ENCODE peak calls at places on chromosomes 1 and 21, in ten cellular contexts. S, Y, Q, D, B, A, N, X, C and H are unnamed samples.

GRCh38 chr1:212432706-212433576 is at the start of gene NENF:
- DNase-seq in S (peak; percentile 87), Y (peak; percentile 90), Q (peak; percentile 80), D (peak; percentile 89), B (peak; percentile 35), A (peak; percentile 93), N (peak; percentile 59), X (peak; percentile 10), C (peak; percentile 85), H (no peak)

GRCh38 chr1:209839875-209840491 is 12.2 kb downstream of the UTP25 start:
- DNase-seq in S (peak; percentile 94), Y (no peak), Q (peak; percentile 77), D (peak; percentile 60), B (peak; percentile 95), A (no peak), N (no peak), X (peak; percentile 90), C (peak; percentile 92), H (no peak)

GRCh38 chr21:15005391-15005790 is 59.4 kb downstream of the NRIP1 start:
- DNase-seq in S (no peak), Y (no peak), Q (no peak), D (no peak), B (no peak), A (peak; percentile 26), N (peak; percentile 25), X (no peak), C (no peak), H (no peak)

GRCh38 chr1:116501041-116501869 is 69.6 kb downstream of the CD58 start:
- DNase-seq in S (no peak), Y (no peak), Q (no peak), D (no peak), B (no peak), A (no peak), N (no peak), X (no peak), C (no peak), H (no peak)

GRCh38 chr1:182120411-182121258 is 59.1 kb upstream of the ZNF648 start:
- DNase-seq in S (peak; percentile 43), Y (no peak), Q (peak; percentile 83), D (no peak), B (peak; percentile 71), A (no peak), N (no peak), X (peak; percentile 57), C (peak; percentile 14), H (no peak)

GRCh38 chr1:95183952-95184351 is 50.1 kb upstream of the RWDD3 start:
- DNase-seq in S (peak; percentile 6), Y (no peak), Q (no peak), D (no peak), B (no peak), A (no peak), N (no peak), X (no peak), C (peak; percentile 6), H (no peak)

GRCh38 chr1:8061210-8061609 is 35.1 kb upstream of the ERRFI1 start:
- DNase-seq in S (peak; percentile 93), Y (no peak), Q (peak; percentile 97), D (peak; percentile 61), B (peak; percentile 91), A (no peak), N (no peak), X (peak; percentile 88), C (peak; percentile 94), H (no peak)

GRCh38 chr1:223846668-223847007 is 891 bp upstream of the TP53BP2 start:
- DNase-seq in S (peak; percentile 48), Y (no peak), Q (peak; percentile 42), D (no peak), B (no peak), A (peak; percentile 43), N (peak; percentile 19), X (no peak), C (peak; percentile 38), H (no peak)

GRCh38 chr1:48039088-48040049 is 42.2 kb upstream of the TRABD2B start:
- DNase-seq in S (peak; percentile 63), Y (no peak), Q (no peak), D (no peak), B (peak; percentile 70), A (no peak), N (no peak), X (no peak), C (peak; percentile 49), H (no peak)

GRCh38 chr1:20248954-20249612 is 41.6 kb upstream of the VWA5B1 start:
- DNase-seq in S (no peak), Y (no peak), Q (no peak), D (no peak), B (no peak), A (no peak), N (no peak), X (no peak), C (no peak), H (no peak)

GRCh38 chr1:213687802-213688201 is 300.0 kb upstream of the PROX1 start:
- DNase-seq in S (no peak), Y (no peak), Q (no peak), D (no peak), B (no peak), A (no peak), N (no peak), X (no peak), C (no peak), H (no peak)

GRCh38 chr1:209428241-209428921 is 155.1 kb upstream of the CAMK1G start:
- DNase-seq in S (no peak), Y (no peak), Q (no peak), D (peak; percentile 89), B (no peak), A (peak; percentile 82), N (no peak), X (peak; percentile 95), C (no peak), H (no peak)

GRCh38 chr1:210908257-210908656 is 225.7 kb downstream of the KCNH1 start:
- DNase-seq in S (no peak), Y (no peak), Q (no peak), D (no peak), B (no peak), A (no peak), N (no peak), X (no peak), C (no peak), H (no peak)

GRCh38 chr1:30520461-30520860 is 202.9 kb downstream of the MATN1 start:
- DNase-seq in S (no peak), Y (no peak), Q (no peak), D (no peak), B (no peak), A (no peak), N (no peak), X (no peak), C (no peak), H (no peak)

GRCh38 chr1:30523055-30524020 is 200.0 kb downstream of the MATN1 start:
- DNase-seq in S (peak; percentile 43), Y (peak; percentile 79), Q (peak; percentile 28), D (no peak), B (peak; percentile 89), A (no peak), N (no peak), X (peak; percentile 95), C (peak; percentile 37), H (no peak)

GRCh38 chr1:30521261-30521865 is 202.0 kb downstream of the MATN1 start:
- DNase-seq in S (no peak), Y (no peak), Q (no peak), D (no peak), B (no peak), A (no peak), N (no peak), X (no peak), C (no peak), H (no peak)

GRCh38 chr1:30524840-30525617 is 198.4 kb downstream of the MATN1 start:
- DNase-seq in S (no peak), Y (no peak), Q (no peak), D (no peak), B (no peak), A (no peak), N (no peak), X (no peak), C (no peak), H (no peak)

GRCh38 chr1:30522031-30523004 is 201.1 kb downstream of the MATN1 start:
- DNase-seq in S (peak; percentile 96), Y (peak; percentile 91), Q (no peak), D (no peak), B (no peak), A (no peak), N (no peak), X (peak; percentile 40), C (peak; percentile 88), H (no peak)
- TF ChIP-seq CTCF in S (peak; percentile 10), Y (peak; percentile 15), Q (no peak), D (no peak), B (no peak), A (no peak), N (no peak), X (peak; percentile 31), C (no peak), H (no peak)

GRCh38 chr1:9700340-9700739 is 48.8 kb downstream of the PIK3CD start:
- DNase-seq in S (peak; percentile 48), Y (no peak), Q (peak; percentile 64), D (peak; percentile 56), B (peak; percentile 92), A (no peak), N (no peak), X (peak; percentile 94), C (peak; percentile 32), H (no peak)
- TF ChIP-seq CTCF in S (no peak), Y (no peak), Q (no peak), D (no peak), B (no peak), A (no peak), N (no peak), X (peak; percentile 22), C (no peak), H (no peak)

DNA sequence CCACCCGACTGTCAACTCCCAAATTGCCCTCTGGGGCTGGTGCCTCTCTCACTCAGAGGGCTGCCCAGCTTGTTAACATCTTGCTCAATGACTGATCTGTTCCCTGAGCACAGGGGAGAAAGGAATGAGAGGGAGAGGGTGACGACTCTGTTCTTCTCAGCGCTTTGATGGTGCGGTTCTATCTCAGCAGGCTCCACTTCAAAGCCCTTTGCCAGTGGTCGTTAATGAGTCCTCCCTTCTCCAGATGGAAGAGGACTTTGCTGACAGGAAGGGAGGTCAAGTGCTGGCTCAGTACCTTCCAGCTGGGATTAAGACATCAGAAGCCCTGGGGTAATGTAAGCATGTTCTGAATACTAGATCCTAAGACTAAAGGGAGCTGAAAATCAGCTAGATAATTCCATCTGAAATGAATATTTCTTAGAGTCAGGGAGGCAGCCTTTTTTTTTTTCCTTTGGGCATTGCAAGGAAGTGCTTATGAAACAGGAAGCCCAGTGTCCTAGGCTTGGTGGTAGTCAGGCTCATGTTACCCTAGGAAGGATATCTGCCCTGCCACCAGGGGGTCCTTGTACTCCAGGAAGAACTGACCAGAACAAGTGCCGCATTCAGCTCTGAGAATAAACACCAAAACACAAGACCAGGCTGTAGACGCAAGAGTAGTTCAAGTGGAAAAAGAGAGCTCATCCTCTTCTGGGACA is 4.7 kb downstream of the FMOD start:
- DNase-seq in S (peak; percentile 40), Y (no peak), Q (no peak), D (no peak), B (no peak), A (no peak), N (no peak), X (no peak), C (no peak), H (no peak)
- TF ChIP-seq CTCF in S (peak; percentile 20), Y (no peak), Q (no peak), D (peak; percentile 23), B (no peak), A (no peak), N (peak; percentile 20), X (no peak), C (no peak), H (no peak)

DNA sequence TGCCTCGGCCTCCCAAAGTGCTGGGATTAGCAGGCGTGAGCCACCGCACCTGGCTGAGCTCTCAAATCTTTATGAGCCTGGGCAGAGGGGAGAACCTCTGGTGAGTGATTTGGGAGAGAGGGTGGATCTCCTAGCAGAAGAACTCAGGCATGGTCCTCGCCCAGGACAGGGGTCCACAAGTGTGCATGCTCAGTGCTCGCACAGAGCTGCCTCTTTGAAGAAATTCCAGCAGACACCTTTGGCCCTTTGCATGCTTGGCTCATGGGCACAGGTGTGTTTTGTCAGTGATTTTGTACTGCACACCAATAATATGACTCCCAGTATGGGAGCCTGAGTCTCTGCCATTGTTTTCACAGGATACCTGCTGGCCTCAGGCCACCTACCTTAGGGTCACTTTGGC is 11.8 kb upstream of the PRAMEF12 start:
- DNase-seq in S (no peak), Y (no peak), Q (no peak), D (no peak), B (no peak), A (no peak), N (no peak), X (no peak), C (no peak), H (no peak)
- TF ChIP-seq CTCF in S (no peak), Y (no peak), Q (no peak), D (no peak), B (no peak), A (no peak), N (no peak), X (no peak), C (no peak), H (no peak)